ENCODE peak calls at places on chromosomes 2 and 18, in seven cellular contexts. I is K562, N is SK-N-SH, H is HepG2, Y is GM12878, C is H1, O is IMR-90. S is an unnamed sample.

GRCh38 chr18:54163458-54163857 is 61.0 kb downstream of the MBD2 start:
- DNase-seq in I (no peak), O (peak), N (no peak), H (no peak), Y (no peak), C (no peak), S (no peak)

GRCh38 chr2:70888925-70889715 is 46.6 kb upstream of the ATP6V1B1 start:
- DNase-seq in N (no peak), O (no peak), I (no peak), C (peak), Y (no peak), H (no peak), S (no peak)

GRCh38 chr2:241980193-241980592 is 110.7 kb downstream of the RTP5 start:
- DNase-seq in Y (no peak), C (no peak), N (no peak), I (no peak), O (no peak), H (no peak), S (no peak)

GRCh38 chr18:7876354-7876753 is 309.2 kb downstream of the PTPRM start:
- DNase-seq in C (no peak), I (no peak), Y (no peak), O (no peak), H (no peak), N (no peak), S (no peak)

GRCh38 chr2:165371356-165371755 is 98.1 kb upstream of the CSRNP3 start:
- DNase-seq in Y (no peak), N (no peak), I (no peak), C (no peak), H (no peak), O (no peak), S (no peak)

GRCh38 chr2:106197878-106198277 is 3.8 kb upstream of the UXS1 start:
- DNase-seq in O (peak), C (no peak), Y (no peak), N (no peak), I (no peak), H (peak), S (no peak)

GRCh38 chr2:1736997-1737480 is 7.3 kb downstream of the PXDN start:
- DNase-seq in I (no peak), H (no peak), N (peak), O (peak), C (no peak), Y (no peak), S (no peak)

GRCh38 chr2:168434164-168434563 is 21.9 kb upstream of the CERS6 start:
- DNase-seq in O (no peak), H (no peak), I (no peak), N (peak), C (no peak), Y (no peak), S (no peak)

GRCh38 chr2:105669384-105669891 is 75.3 kb upstream of the NCK2 start:
- DNase-seq in N (no peak), I (no peak), C (peak), H (no peak), Y (no peak), O (no peak), S (no peak)

GRCh38 chr2:105800036-105800755 is 55.5 kb downstream of the NCK2 start:
- DNase-seq in Y (no peak), C (no peak), O (peak), H (peak), I (no peak), N (no peak), S (no peak)

GRCh38 chr2:225010804-225011203 is 31.5 kb downstream of the DOCK10 start:
- DNase-seq in Y (no peak), C (no peak), I (no peak), N (no peak), O (peak), H (no peak), S (peak)

GRCh38 chr2:151297882-151298281 is 8.4 kb upstream of the NMI start:
- DNase-seq in H (no peak), N (no peak), I (no peak), O (peak), C (no peak), Y (peak), S (no peak)

GRCh38 chr18:7987284-7987976 is 420.3 kb downstream of the PTPRM start:
- DNase-seq in N (no peak), O (peak), Y (no peak), H (no peak), C (no peak), I (no peak), S (peak)

GRCh38 chr18:22043837-22044236 is 125.6 kb upstream of the GATA6 start:
- DNase-seq in C (no peak), H (no peak), I (no peak), O (no peak), Y (no peak), N (no peak), S (no peak)

GRCh38 chr2:208880171-208880570 is 473.6 kb downstream of the PTH2R start:
- DNase-seq in I (no peak), O (no peak), H (no peak), C (no peak), Y (no peak), N (no peak), S (no peak)

GRCh38 chr2:8452979-8453903 is 228.6 kb upstream of the ID2 start:
- DNase-seq in H (peak), N (no peak), C (no peak), Y (no peak), O (peak), I (no peak), S (no peak)

GRCh38 chr18:12304351-12305210 is 3.5 kb upstream of the TUBB6 start:
- DNase-seq in N (no peak), O (peak), H (no peak), C (no peak), Y (no peak), I (no peak), S (no peak)

GRCh38 chr2:136645458-136645857 is 119.9 kb upstream of the THSD7B start:
- DNase-seq in I (no peak), H (no peak), C (no peak), O (no peak), Y (no peak), N (no peak), S (no peak)

GRCh38 chr2:15048000-15048399 is 415.5 kb downstream of the LRATD1 start:
- DNase-seq in I (no peak), H (no peak), N (no peak), C (no peak), O (no peak), Y (no peak), S (no peak)

GRCh38 chr18:70195852-70196434 is 9.5 kb downstream of the RTTN start:
- DNase-seq in H (peak), I (peak), N (peak), C (no peak), Y (no peak), O (peak), S (peak)

GRCh38 chr2:201901770-201902169 is 95.4 kb downstream of the CDK15 start:
- DNase-seq in O (no peak), N (no peak), I (peak), Y (no peak), H (no peak), C (no peak), S (no peak)
- TF ChIP-seq RFX5 in O (no peak), N (no peak), I (no peak), Y (no peak), H (no peak), C (no peak), S (no peak)

GRCh38 chr18:72762505-72763122 is 105.2 kb downstream of the NETO1 start:
- DNase-seq in Y (peak), I (peak), H (peak), O (peak), C (no peak), N (peak), S (peak)
- TF ChIP-seq USF2 in Y (no peak), I (no peak), H (no peak), O (no peak), C (no peak), N (no peak), S (no peak)

GRCh38 chr18:63818212-63818611 is 43.0 kb downstream of the SERPINB7 start:
- DNase-seq in I (no peak), O (no peak), C (no peak), Y (no peak), H (no peak), N (no peak), S (no peak)

GRCh38 chr18:63819780-63820179 is 44.6 kb downstream of the SERPINB7 start:
- DNase-seq in C (no peak), Y (no peak), O (no peak), N (no peak), I (no peak), H (no peak), S (no peak)

GRCh38 chr18:63820694-63821093 is 45.5 kb downstream of the SERPINB7 start:
- DNase-seq in C (no peak), I (no peak), Y (no peak), N (no peak), O (no peak), H (no peak), S (no peak)

GRCh38 chr18:63817441-63818051 is 42.3 kb downstream of the SERPINB7 start:
- DNase-seq in O (peak), Y (no peak), N (no peak), H (no peak), C (no peak), I (no peak), S (no peak)
- TF ChIP-seq RFX5 in O (no peak), Y (no peak), N (no peak), H (no peak), C (no peak), I (no peak), S (no peak)

GRCh38 chr2:98821629-98822135 is 90.8 kb upstream of the MGAT4A start:
- DNase-seq in Y (no peak), H (no peak), N (no peak), I (no peak), C (no peak), O (no peak), S (no peak)

GRCh38 chr2:98825043-98825350 is 94.1 kb upstream of the MGAT4A start:
- DNase-seq in I (no peak), C (no peak), Y (no peak), H (no peak), O (no peak), N (no peak), S (no peak)

GRCh38 chr2:98824256-98825042 is 93.5 kb upstream of the MGAT4A start:
- DNase-seq in Y (no peak), H (no peak), N (no peak), O (no peak), C (no peak), I (no peak), S (no peak)

GRCh38 chr2:98823196-98824166 is 92.5 kb upstream of the MGAT4A start:
- DNase-seq in I (no peak), O (no peak), C (no peak), N (peak), H (no peak), Y (no peak), S (no peak)

DNA sequence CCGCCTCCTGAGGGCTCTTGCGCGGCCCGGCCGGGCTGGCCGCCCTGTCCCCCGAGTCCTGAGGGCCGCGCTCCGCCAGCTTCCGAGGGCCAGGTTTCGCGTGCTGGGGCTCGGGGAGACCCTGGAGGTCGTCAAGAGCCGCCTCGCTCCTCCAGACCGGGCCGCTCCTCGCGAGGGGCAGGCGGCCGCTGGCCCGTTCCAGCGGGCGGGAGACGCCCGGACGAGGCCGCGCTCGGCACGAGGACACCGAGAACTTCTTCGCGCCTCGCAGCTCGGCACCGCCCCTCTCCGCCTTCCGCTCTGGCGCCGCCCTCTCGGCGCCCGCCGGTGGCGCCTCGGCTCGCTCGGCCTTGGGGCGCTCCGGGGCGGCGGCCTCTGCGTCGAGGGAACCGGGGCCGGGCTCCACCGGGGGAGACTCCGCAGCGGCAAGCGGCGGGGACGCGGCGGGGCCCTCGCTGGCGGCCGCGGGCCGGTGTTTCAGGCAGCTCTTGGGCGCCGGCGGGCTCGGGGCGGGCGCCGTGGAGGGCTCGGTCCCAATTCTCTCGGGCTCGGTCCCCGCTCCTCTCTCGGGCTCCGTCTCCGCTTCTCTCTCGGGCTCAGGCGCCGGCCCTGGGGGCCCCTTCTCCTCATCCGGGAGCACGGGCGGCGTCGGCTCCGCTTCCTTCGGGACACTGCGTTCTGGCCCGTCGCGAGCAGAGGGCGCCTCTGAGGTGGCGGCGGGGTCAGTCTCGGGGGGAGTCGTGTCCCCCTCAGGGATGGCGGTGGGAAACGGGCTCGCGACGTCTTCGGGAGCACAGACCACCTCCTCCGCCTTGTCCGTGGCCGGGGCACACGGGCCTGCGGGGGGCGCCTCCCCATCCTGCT is 91.6 kb upstream of the MGAT4A start:
- DNase-seq in N (peak), Y (no peak), H (no peak), I (no peak), C (peak), O (no peak), S (no peak)
- TF ChIP-seq USF2 in N (no peak), Y (no peak), H (no peak), I (no peak), C (no peak), O (no peak), S (no peak)

S was measured in A549.